ENCODE peak calls at places on chromosomes 13 and 19, in four cellular contexts. T, A, R and D are unnamed samples.

GRCh38 chr19:36028313-36029041 is 4.2 kb downstream of the CLIP3 start:
- DNase-seq in T (no peak), R (no peak), A (no peak), D (no peak)

GRCh38 chr13:99500839-99501134 is 485 bp upstream of the TM9SF2 start:
- DNase-seq in A (no peak), T (no peak), R (no peak), D (no peak)

GRCh38 chr19:33950141-33950805 is 153.6 kb downstream of the KCTD15 start:
- DNase-seq in A (no peak), T (no peak), R (no peak), D (no peak)

GRCh38 chr19:45163751-45164150 is 3.0 kb upstream of the NKPD1 start:
- DNase-seq in A (no peak), R (no peak), T (no peak), D (no peak)

GRCh38 chr13:113410472-113411201 is 42.7 kb downstream of the ADPRHL1 start:
- DNase-seq in R (peak; percentile 45), A (peak; percentile 37), T (peak; percentile 55), D (no peak)

GRCh38 chr19:2922987-2923386 is 21.8 kb downstream of the ZNF77 start:
- DNase-seq in T (no peak), A (no peak), R (no peak), D (peak; percentile 70)

GRCh38 chr19:13644648-13645047 is 119.7 kb upstream of the MRI1 start:
- DNase-seq in T (no peak), R (no peak), A (no peak), D (no peak)

GRCh38 chr13:70613295-70613694 is 505.0 kb upstream of the KLHL1 start:
- DNase-seq in R (no peak), T (no peak), A (no peak), D (no peak)

GRCh38 chr19:57888494-57889231 is at the start of gene ZNF814:
- DNase-seq in R (peak; percentile 29), A (peak; percentile 66), T (peak; percentile 65), D (peak; percentile 75)

GRCh38 chr13:44300895-44301638 is 72.6 kb upstream of the SERP2 start:
- DNase-seq in R (no peak), T (no peak), A (peak; percentile 52), D (peak; percentile 73)

GRCh38 chr13:106284358-106284757 is 251.1 kb downstream of the EFNB2 start:
- DNase-seq in T (no peak), R (no peak), A (no peak), D (no peak)

GRCh38 chr13:52706074-52706473 is 33.5 kb downstream of the CNMD start:
- DNase-seq in T (no peak), R (no peak), A (no peak), D (no peak)

GRCh38 chr19:47240561-47240960 is 9.6 kb upstream of the BBC3 start:
- DNase-seq in R (no peak), T (no peak), A (no peak), D (no peak)